ENCODE peak calls at places on chromosomes 4 and X, in five cellular contexts. U, L, X, B and Q are unnamed samples.

GRCh38 chr4:78599931-78600375 is 48.4 kb downstream of the ANXA3 start:
- DNase-seq in U (no peak), L (no peak), X (no peak), B (no peak), Q (no peak)

GRCh38 chrX:13001961-13002671 is 27.2 kb downstream of the TMSB4X start:
- DNase-seq in U (peak; percentile 57), L (no peak), X (no peak), B (no peak), Q (no peak)

GRCh38 chr4:55398461-55398860 is 2.7 kb downstream of the TMEM165 start:
- DNase-seq in U (no peak), L (no peak), X (no peak), B (no peak), Q (no peak)

GRCh38 chr4:7705602-7706001 is 234.1 kb downstream of the AFAP1 start:
- DNase-seq in U (no peak), L (no peak), X (no peak), B (no peak), Q (peak; percentile 25)

GRCh38 chrX:150410513-150410912 is 47.4 kb downstream of the MAMLD1 start:
- DNase-seq in U (no peak), L (no peak), X (no peak), B (no peak), Q (no peak)

GRCh38 chr4:140666889-140667614 is 89.1 kb downstream of the TBC1D9 start:
- DNase-seq in U (no peak), L (no peak), X (no peak), B (no peak), Q (no peak)

GRCh38 chrX:70635669-70636068 is 191.0 kb downstream of the DLG3 start:
- DNase-seq in U (no peak), L (no peak), X (no peak), B (no peak), Q (no peak)

GRCh38 chr4:122612540-122612939 is 8.3 kb downstream of the IL21 start:
- DNase-seq in U (no peak), L (no peak), X (no peak), B (no peak), Q (no peak)

GRCh38 chr4:2942037-2942531 is 21.1 kb downstream of the NOP14 start:
- DNase-seq in U (no peak), L (no peak), X (no peak), B (no peak), Q (no peak)

GRCh38 chrX:71224969-71225368 is 1.9 kb downstream of the GJB1 start:
- DNase-seq in U (no peak), L (no peak), X (no peak), B (no peak), Q (no peak)

GRCh38 chrX:2427147-2427546 is 73.6 kb downstream of the DHRSX start:
- DNase-seq in U (no peak), L (no peak), X (no peak), B (no peak), Q (no peak)

GRCh38 chr4:107987916-107988762 is 1.6 kb upstream of the HADH start:
- DNase-seq in U (no peak), L (no peak), X (no peak), B (peak; percentile 53), Q (no peak)

GRCh38 chr4:178205826-178206225 is 763.6 kb upstream of the AGA start:
- DNase-seq in U (no peak), L (no peak), X (no peak), B (no peak), Q (no peak)

GRCh38 chr4:10640535-10641159 is 43.9 kb downstream of the CLNK start:
- DNase-seq in U (no peak), L (no peak), X (no peak), B (no peak), Q (no peak)